ENCODE peak calls at places on chromosomes 3 and 15, in five cellular contexts. W is K562, U is H1, M is HepG2, H is GM12878. F is an unnamed sample.

GRCh38 chr15:40857601-40858351 is 13.9 kb downstream of the SPINT1 start:
- DNase-seq in M (peak), H (no peak), W (peak), U (no peak), F (no peak)

GRCh38 chr15:78374436-78375393 is 34.6 kb downstream of the CRABP1 start:
- DNase-seq in H (no peak), W (peak), M (peak), U (no peak), F (peak)

GRCh38 chr3:133948131-133948810 is 52.6 kb upstream of the RAB6B start:
- DNase-seq in W (no peak), U (no peak), H (no peak), M (no peak), F (no peak)

GRCh38 chr15:91289324-91289723 is 189.3 kb downstream of the SV2B start:
- DNase-seq in U (no peak), H (no peak), W (peak), M (no peak), F (no peak)

GRCh38 chr3:134369861-134370596 is 4.2 kb downstream of the AMOTL2 start:
- DNase-seq in H (no peak), U (no peak), W (no peak), M (no peak), F (no peak)

GRCh38 chr15:23516866-23517265 is 48.6 kb upstream of the MKRN3 start:
- DNase-seq in U (no peak), M (no peak), W (no peak), H (no peak), F (no peak)

GRCh38 chr3:22377421-22377820 is 626.4 kb upstream of the ZNF385D start:
- DNase-seq in H (no peak), U (no peak), W (no peak), M (no peak), F (no peak)

GRCh38 chr15:36888018-36888992 is 212.0 kb downstream of the MEIS2 start:
- DNase-seq in W (peak), U (no peak), H (no peak), M (no peak), F (no peak)

GRCh38 chr15:91258436-91258779 is 158.4 kb downstream of the SV2B start:
- DNase-seq in H (no peak), W (no peak), U (no peak), M (no peak), F (no peak)

GRCh38 chr15:51863131-51863530 is 33.7 kb downstream of the TMOD3 start:
- DNase-seq in W (no peak), U (no peak), M (no peak), H (no peak), F (no peak)

GRCh38 chr3:52015431-52016256 is 19.9 kb upstream of the RPL29 start:
- DNase-seq in U (no peak), M (no peak), W (no peak), H (no peak), F (no peak)

GRCh38 chr15:42082832-42083604 is 11.3 kb downstream of the PLA2G4D start:
- DNase-seq in U (no peak), M (no peak), H (no peak), W (no peak), F (no peak)

GRCh38 chr3:23996058-23996457 is 51.0 kb downstream of the NR1D2 start:
- DNase-seq in M (no peak), H (no peak), U (no peak), W (no peak), F (no peak)

GRCh38 chr3:51311055-51311454 is 74.0 kb upstream of the MANF start:
- DNase-seq in M (peak), U (no peak), H (no peak), W (peak), F (peak)

GRCh38 chr3:61858054-61858453 is 296.7 kb downstream of the PTPRG start:
- DNase-seq in W (no peak), M (no peak), U (no peak), H (no peak), F (peak)

GRCh38 chr3:106573605-106574004 is 704.8 kb upstream of the CBLB start:
- DNase-seq in U (no peak), W (no peak), H (no peak), M (no peak), F (no peak)

GRCh38 chr3:31170932-31171670 is 276.6 kb upstream of the GADL1 start:
- DNase-seq in W (no peak), U (no peak), M (no peak), H (no peak), F (no peak)

GRCh38 chr3:178001670-178002101 is 534.5 kb upstream of the KCNMB2 start:
- DNase-seq in U (no peak), M (no peak), H (no peak), W (no peak), F (no peak)

GRCh38 chr3:11565492-11565891 is 78.2 kb downstream of the VGLL4 start:
- DNase-seq in M (no peak), W (no peak), H (no peak), U (no peak), F (no peak)

GRCh38 chr15:69755571-69756310 is 303.1 kb downstream of the RPLP1 start:
- DNase-seq in H (peak), W (no peak), M (no peak), U (no peak), F (no peak)

GRCh38 chr15:40830884-40831283 is 2.4 kb upstream of the PPP1R14D start:
- DNase-seq in U (no peak), M (no peak), W (no peak), H (no peak), F (no peak)

GRCh38 chr3:9295007-9295406 is 45.6 kb upstream of the SRGAP3 start:
- DNase-seq in H (no peak), U (no peak), W (no peak), M (no peak), F (no peak)

GRCh38 chr3:173411288-173412064 is 13.9 kb downstream of the NLGN1 start:
- DNase-seq in U (no peak), W (peak), M (peak), H (no peak), F (peak)

GRCh38 chr15:29917600-29918597 is 95.6 kb upstream of the TJP1 start:
- DNase-seq in H (no peak), U (no peak), W (no peak), M (no peak), F (no peak)

GRCh38 chr3:1609416-1609815 is 489.2 kb upstream of the CNTN4 start:
- DNase-seq in U (no peak), H (no peak), M (no peak), W (no peak), F (no peak)

GRCh38 chr15:73383310-73384185 is 14.8 kb upstream of the HCN4 start:
- DNase-seq in H (no peak), M (no peak), W (peak), U (no peak), F (no peak)

GRCh38 chr3:64207289-64208086 is 17.8 kb downstream of the PRICKLE2 start:
- DNase-seq in U (no peak), W (no peak), M (no peak), H (no peak), F (no peak)
- TF ChIP-seq ZNF274 in U (no peak), W (no peak), M (no peak), H (no peak), F (no peak)

GRCh38 chr15:58227706-58228543 is 89.7 kb downstream of the AQP9 start:
- DNase-seq in M (peak), W (peak), H (peak), U (peak), F (peak)
- TF ChIP-seq POLR2AphosphoS5 in M (no peak), W (no peak), H (no peak), U (no peak), F (no peak)

GRCh38 chr3:38551026-38551832 is 55.1 kb downstream of the EXOG start:
- DNase-seq in U (no peak), H (no peak), W (no peak), M (no peak), F (no peak)

GRCh38 chr3:38553071-38553470 is 56.9 kb downstream of the EXOG start:
- DNase-seq in M (no peak), U (no peak), W (no peak), H (no peak), F (no peak)

GRCh38 chr3:38549957-38550840 is 54.1 kb downstream of the EXOG start:
- DNase-seq in U (no peak), M (no peak), H (no peak), W (no peak), F (no peak)

GRCh38 chr3:38554127-38554827 is 58.1 kb downstream of the EXOG start:
- DNase-seq in U (no peak), W (no peak), M (no peak), H (no peak), F (no peak)

GRCh38 chr3:38552364-38552763 is 56.2 kb downstream of the EXOG start:
- DNase-seq in H (no peak), M (no peak), U (no peak), W (no peak), F (no peak)
- TF ChIP-seq ZNF274 in H (no peak), M (no peak), U (no peak), W (no peak), F (no peak)

GRCh38 chr3:127488141-127488672 is 102.3 kb downstream of the TPRA1 start:
- DNase-seq in M (no peak), W (no peak), H (no peak), U (no peak), F (no peak)
- TF ChIP-seq POLR2AphosphoS5 in M (no peak), W (no peak), H (no peak), U (no peak), F (no peak)

F was measured in HCT116.